ENCODE peak calls at places on chromosome 1, in six cellular contexts. I is CD4-positive, alpha-beta T cell; S is progenitor cell of endocrine pancreas; F is GM12865; C is T-helper 2 cell; M is hepatic stellate cell. Q is an unnamed sample.

GRCh38 chr1:50348449-50349241 is 74.6 kb downstream of the DMRTA2 start:
- DNase-seq in I (no peak), S (peak; percentile 52), F (peak; percentile 63), C (peak; percentile 42), M (peak; percentile 63), Q (no peak)

GRCh38 chr1:161082996-161083742 is 6.2 kb downstream of the NECTIN4 start:
- DNase-seq in I (no peak), S (peak; percentile 52), F (no peak), C (no peak), M (peak; percentile 92), Q (no peak)

GRCh38 chr1:164765557-164765956 is 206.6 kb downstream of the PBX1 start:
- DNase-seq in I (no peak), S (no peak), F (no peak), C (no peak), M (peak; percentile 59), Q (no peak)

GRCh38 chr1:26833432-26834405 is 7.2 kb downstream of the ZDHHC18 start:
- DNase-seq in I (peak; percentile 85), S (no peak), F (peak; percentile 97), C (peak; percentile 99), M (no peak), Q (peak; percentile 82)

GRCh38 chr1:228082260-228082974 is at the start of gene ARF1:
- DNase-seq in I (peak; percentile 97), S (peak; percentile 94), F (peak; percentile 96), C (peak; percentile 95), M (peak; percentile 99), Q (peak; percentile 96)

GRCh38 chr1:205739348-205740160 is 10.4 kb downstream of the NUCKS1 start:
- DNase-seq in I (no peak), S (no peak), F (no peak), C (no peak), M (no peak), Q (no peak)

GRCh38 chr1:208213786-208214185 is 30.4 kb downstream of the PLXNA2 start:
- DNase-seq in I (no peak), S (no peak), F (no peak), C (no peak), M (no peak), Q (no peak)

GRCh38 chr1:29851666-29852065 is 615.3 kb downstream of the PTPRU start:
- DNase-seq in I (no peak), S (no peak), F (no peak), C (no peak), M (no peak), Q (no peak)

GRCh38 chr1:16677552-16678423 is 11.0 kb upstream of the RNU1-3 start:
- DNase-seq in I (no peak), S (no peak), F (peak; percentile 52), C (peak; percentile 43), M (peak; percentile 8), Q (no peak)

GRCh38 chr1:11806307-11806936 is 431 bp downstream of the CLCN6 start:
- DNase-seq in I (no peak), S (no peak), F (peak; percentile 25), C (no peak), M (peak; percentile 54), Q (peak; percentile 73)

GRCh38 chr1:32199717-32200072 is 700 bp upstream of the CCDC28B start:
- DNase-seq in I (no peak), S (no peak), F (no peak), C (no peak), M (no peak), Q (no peak)

GRCh38 chr1:92961131-92961895 is at the start of gene DIPK1A:
- DNase-seq in I (peak; percentile 74), S (peak; percentile 72), F (peak; percentile 94), C (peak; percentile 90), M (peak; percentile 76), Q (peak; percentile 69)

GRCh38 chr1:41350055-41350378 is 11.2 kb upstream of the FOXO6 start:
- DNase-seq in I (no peak), S (no peak), F (no peak), C (no peak), M (no peak), Q (no peak)

GRCh38 chr1:46301406-46302090 is 1.9 kb downstream of the LRRC41 start:
- DNase-seq in I (peak; percentile 5), S (no peak), F (no peak), C (peak; percentile 64), M (peak; percentile 45), Q (no peak)

GRCh38 chr1:184163674-184164470 is 112.3 kb downstream of the TSEN15 start:
- DNase-seq in I (no peak), S (no peak), F (peak; percentile 87), C (peak; percentile 87), M (peak; percentile 80), Q (no peak)

GRCh38 chr1:159881930-159882839 is 17.8 kb downstream of the CFAP45 start:
- DNase-seq in I (peak; percentile 41), S (no peak), F (peak; percentile 28), C (no peak), M (peak; percentile 80), Q (peak; percentile 26)

GRCh38 chr1:65003316-65003664 is 36.9 kb upstream of the JAK1 start:
- DNase-seq in I (no peak), S (no peak), F (no peak), C (no peak), M (no peak), Q (no peak)

GRCh38 chr1:194598098-194598497 is 1411.7 kb upstream of the B3GALT2 start:
- DNase-seq in I (no peak), S (no peak), F (no peak), C (no peak), M (no peak), Q (no peak)

GRCh38 chr1:38577937-38578443 is 281.6 kb downstream of the RRAGC start:
- DNase-seq in I (no peak), S (no peak), F (no peak), C (no peak), M (no peak), Q (no peak)

GRCh38 chr1:78676347-78676982 is 26.8 kb downstream of the IFI44 start:
- DNase-seq in I (no peak), S (peak; percentile 20), F (peak; percentile 84), C (peak; percentile 58), M (peak; percentile 9), Q (no peak)

GRCh38 chr1:5889462-5889861 is 102.8 kb downstream of the NPHP4 start:
- DNase-seq in I (no peak), S (no peak), F (no peak), C (no peak), M (no peak), Q (no peak)

GRCh38 chr1:155139895-155140629 is at the start of gene DPM3:
- DNase-seq in I (peak; percentile 83), S (peak; percentile 66), F (peak; percentile 90), C (peak; percentile 91), M (peak; percentile 86), Q (peak; percentile 77)

GRCh38 chr1:110440877-110441276 is 10.1 kb upstream of the PROK1 start:
- DNase-seq in I (no peak), S (no peak), F (no peak), C (no peak), M (no peak), Q (no peak)

GRCh38 chr1:97334454-97334853 is 586.4 kb downstream of the DPYD start:
- DNase-seq in I (no peak), S (no peak), F (no peak), C (no peak), M (peak; percentile 15), Q (no peak)

GRCh38 chr1:95852483-95853070 is 618.6 kb downstream of the RWDD3 start:
- DNase-seq in I (no peak), S (no peak), F (no peak), C (no peak), M (no peak), Q (no peak)

GRCh38 chr1:211581521-211581920 is 2.6 kb upstream of the SLC30A1 start:
- DNase-seq in I (no peak), S (no peak), F (no peak), C (no peak), M (peak; percentile 29), Q (no peak)

GRCh38 chr1:13541435-13542215 is 27.8 kb upstream of the LRRC38 start:
- DNase-seq in I (no peak), S (no peak), F (peak; percentile 22), C (no peak), M (no peak), Q (no peak)

GRCh38 chr1:50603274-50604271 is 180.3 kb upstream of the DMRTA2 start:
- DNase-seq in I (no peak), S (no peak), F (peak; percentile 42), C (no peak), M (no peak), Q (no peak)

GRCh38 chr1:18344755-18345154 is 136.0 kb upstream of the KLHDC7A start:
- DNase-seq in I (no peak), S (no peak), F (no peak), C (no peak), M (no peak), Q (no peak)

GRCh38 chr1:22876359-22877111 is 96.1 kb downstream of the LACTBL1 start:
- DNase-seq in I (no peak), S (no peak), F (no peak), C (no peak), M (no peak), Q (no peak)

GRCh38 chr1:203197625-203198024 is 11.1 kb upstream of the CHI3L1 start:
- DNase-seq in I (no peak), S (no peak), F (no peak), C (no peak), M (peak; percentile 71), Q (no peak)

GRCh38 chr1:242523282-242523967 is 1.1 kb downstream of the PLD5 start:
- DNase-seq in I (no peak), S (no peak), F (no peak), C (no peak), M (no peak), Q (no peak)

GRCh38 chr1:19644761-19645543 is 841 bp downstream of the NBL1 start:
- DNase-seq in I (peak; percentile 33), S (no peak), F (peak; percentile 53), C (peak; percentile 65), M (peak; percentile 79), Q (no peak)

GRCh38 chr1:88061106-88061829 is 622.8 kb upstream of the PKN2 start:
- DNase-seq in I (no peak), S (no peak), F (peak; percentile 38), C (peak; percentile 13), M (peak; percentile 48), Q (no peak)

GRCh38 chr1:154186177-154186576 is 5.7 kb downstream of the TPM3 start:
- DNase-seq in I (peak; percentile 61), S (peak; percentile 48), F (peak; percentile 79), C (peak; percentile 81), M (peak; percentile 35), Q (peak; percentile 26)

GRCh38 chr1:112818990-112819689 is 104.0 kb upstream of the PPM1J start:
- DNase-seq in I (no peak), S (no peak), F (no peak), C (no peak), M (peak; percentile 68), Q (no peak)

GRCh38 chr1:200302192-200302892 is 107.5 kb downstream of the ZNF281 start:
- DNase-seq in I (peak; percentile 71), S (peak; percentile 23), F (peak; percentile 65), C (peak; percentile 71), M (no peak), Q (peak; percentile 51)

GRCh38 chr1:16245476-16246196 is 8.7 kb upstream of the CPLANE2 start:
- DNase-seq in I (no peak), S (no peak), F (no peak), C (no peak), M (no peak), Q (no peak)

GRCh38 chr1:47742890-47743760 is 254.1 kb downstream of the TRABD2B start:
- DNase-seq in I (no peak), S (no peak), F (no peak), C (no peak), M (no peak), Q (no peak)

Q was measured in T-helper 17 cell.